ENCODE peak calls at places on chromosomes 5 and 9, in nine cellular contexts. One of them, this sample, is unnamed. For H3K4me1, the result is how much of the 10 kb centered on the place peaks cover.

GRCh38 chr9:79215819-79216218 is 355.9 kb upstream of the TLE4 start:
- DNase-seq in A549: no peak
- DNase-seq in left ventricle myocardium inferior: no peak
- DNase-seq in heart left ventricle: no peak
- DNase-seq in SJSA1: no peak
- DNase-seq in iPS DF 6.9: no peak
- DNase-seq in mammary epithelial cell: no peak
- DNase-seq in hepatocyte: no peak
- DNase-seq in mucosa of descending colon: no peak
- DNase-seq in this sample: no peak

GRCh38 chr5:65209341-65209740 is 272.4 kb downstream of the ADAMTS6 start:
- DNase-seq in A549: no peak
- DNase-seq in left ventricle myocardium inferior: no peak
- DNase-seq in heart left ventricle: no peak
- DNase-seq in SJSA1: peak
- DNase-seq in iPS DF 6.9: no peak
- DNase-seq in mammary epithelial cell: peak
- DNase-seq in hepatocyte: no peak
- DNase-seq in mucosa of descending colon: no peak
- DNase-seq in this sample: no peak

GRCh38 chr9:131706608-131706970 is 33.3 kb downstream of the RAPGEF1 start:
- DNase-seq in A549: no peak
- DNase-seq in left ventricle myocardium inferior: no peak
- DNase-seq in heart left ventricle: no peak
- DNase-seq in SJSA1: no peak
- DNase-seq in iPS DF 6.9: no peak
- DNase-seq in mammary epithelial cell: no peak
- DNase-seq in hepatocyte: no peak
- DNase-seq in mucosa of descending colon: peak
- DNase-seq in this sample: no peak

GRCh38 chr9:129330711-129331279 is 152.7 kb upstream of the IER5L start:
- DNase-seq in A549: no peak
- DNase-seq in left ventricle myocardium inferior: no peak
- DNase-seq in heart left ventricle: no peak
- DNase-seq in SJSA1: no peak
- DNase-seq in iPS DF 6.9: no peak
- DNase-seq in mammary epithelial cell: no peak
- DNase-seq in hepatocyte: no peak
- DNase-seq in mucosa of descending colon: no peak
- DNase-seq in this sample: no peak

GRCh38 chr9:16721972-16722371 is 148.5 kb downstream of the BNC2 start:
- DNase-seq in A549: no peak
- DNase-seq in left ventricle myocardium inferior: peak
- DNase-seq in heart left ventricle: peak
- DNase-seq in SJSA1: peak
- DNase-seq in iPS DF 6.9: no peak
- DNase-seq in mammary epithelial cell: no peak
- DNase-seq in hepatocyte: peak
- DNase-seq in mucosa of descending colon: peak
- DNase-seq in this sample: no peak

GRCh38 chr5:170020423-170020822 is 40.1 kb upstream of the INSYN2B start:
- DNase-seq in A549: no peak
- DNase-seq in left ventricle myocardium inferior: no peak
- DNase-seq in heart left ventricle: no peak
- DNase-seq in SJSA1: no peak
- DNase-seq in iPS DF 6.9: no peak
- DNase-seq in mammary epithelial cell: no peak
- DNase-seq in hepatocyte: no peak
- DNase-seq in mucosa of descending colon: no peak
- DNase-seq in this sample: no peak

GRCh38 chr5:114957384-114957783 is 212.3 kb downstream of the TRIM36 start:
- DNase-seq in A549: no peak
- DNase-seq in left ventricle myocardium inferior: no peak
- DNase-seq in heart left ventricle: no peak
- DNase-seq in SJSA1: no peak
- DNase-seq in iPS DF 6.9: no peak
- DNase-seq in mammary epithelial cell: no peak
- DNase-seq in hepatocyte: no peak
- DNase-seq in mucosa of descending colon: no peak
- DNase-seq in this sample: no peak

GRCh38 chr9:18604971-18605370 is 131.0 kb downstream of the ADAMTSL1 start:
- DNase-seq in A549: no peak
- DNase-seq in left ventricle myocardium inferior: no peak
- DNase-seq in heart left ventricle: no peak
- DNase-seq in SJSA1: no peak
- DNase-seq in iPS DF 6.9: no peak
- DNase-seq in mammary epithelial cell: no peak
- DNase-seq in hepatocyte: no peak
- DNase-seq in mucosa of descending colon: no peak
- DNase-seq in this sample: no peak

GRCh38 chr9:89593776-89594427 is 10.9 kb upstream of the GADD45G start:
- DNase-seq in A549: peak
- DNase-seq in left ventricle myocardium inferior: peak
- DNase-seq in heart left ventricle: no peak
- DNase-seq in SJSA1: peak
- DNase-seq in iPS DF 6.9: no peak
- DNase-seq in mammary epithelial cell: peak
- DNase-seq in hepatocyte: peak
- DNase-seq in mucosa of descending colon: peak
- DNase-seq in this sample: peak

GRCh38 chr5:109404428-109404960 is 5.3 kb downstream of the PJA2 start:
- DNase-seq in A549: no peak
- DNase-seq in left ventricle myocardium inferior: no peak
- DNase-seq in heart left ventricle: no peak
- DNase-seq in SJSA1: no peak
- DNase-seq in iPS DF 6.9: no peak
- DNase-seq in mammary epithelial cell: no peak
- DNase-seq in hepatocyte: no peak
- DNase-seq in mucosa of descending colon: no peak
- DNase-seq in this sample: no peak

GRCh38 chr5:109403469-109403868 is 6.3 kb downstream of the PJA2 start:
- DNase-seq in A549: no peak
- DNase-seq in left ventricle myocardium inferior: no peak
- DNase-seq in heart left ventricle: no peak
- DNase-seq in SJSA1: no peak
- DNase-seq in iPS DF 6.9: no peak
- DNase-seq in mammary epithelial cell: no peak
- DNase-seq in hepatocyte: no peak
- DNase-seq in mucosa of descending colon: no peak
- DNase-seq in this sample: no peak

GRCh38 chr5:109394806-109395205 is 15.0 kb downstream of the PJA2 start:
- DNase-seq in A549: no peak
- DNase-seq in left ventricle myocardium inferior: no peak
- DNase-seq in heart left ventricle: no peak
- DNase-seq in SJSA1: no peak
- DNase-seq in iPS DF 6.9: no peak
- DNase-seq in mammary epithelial cell: no peak
- DNase-seq in hepatocyte: no peak
- DNase-seq in mucosa of descending colon: no peak
- DNase-seq in this sample: no peak

GRCh38 chr5:109396965-109397364 is 12.8 kb downstream of the PJA2 start:
- DNase-seq in A549: no peak
- DNase-seq in left ventricle myocardium inferior: no peak
- DNase-seq in heart left ventricle: no peak
- DNase-seq in SJSA1: no peak
- DNase-seq in iPS DF 6.9: no peak
- DNase-seq in mammary epithelial cell: no peak
- DNase-seq in hepatocyte: no peak
- DNase-seq in mucosa of descending colon: no peak
- DNase-seq in this sample: no peak

DNA sequence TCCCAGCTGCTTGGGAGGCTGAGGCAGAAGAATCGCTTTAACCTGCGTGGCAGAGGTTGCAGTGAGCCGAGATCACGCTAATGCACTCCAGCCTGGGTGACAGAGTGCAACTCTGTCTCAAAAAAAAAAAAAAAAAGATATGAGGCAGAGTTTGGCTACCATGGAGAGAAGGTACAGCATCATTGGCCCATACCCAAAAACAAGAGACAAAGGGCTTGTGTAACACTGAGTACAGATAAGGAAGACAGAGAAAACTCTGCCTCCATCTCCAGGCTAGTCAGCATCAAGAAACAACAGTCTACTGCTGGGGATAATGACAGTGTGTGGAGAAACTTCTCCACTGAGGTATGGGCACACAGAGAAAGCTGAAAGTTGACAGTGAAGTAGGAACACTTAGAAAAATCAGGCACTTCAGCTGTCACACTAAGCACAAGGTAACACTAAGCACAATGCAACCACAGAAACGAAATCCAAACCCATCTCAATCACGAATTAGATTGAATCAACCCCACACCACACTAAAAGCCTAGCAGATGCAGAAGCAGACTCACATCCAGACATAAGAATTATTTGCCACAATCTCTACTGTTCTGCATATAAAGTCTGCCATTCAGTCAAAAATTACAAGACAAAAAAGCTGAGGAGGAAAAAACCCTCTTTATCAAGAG is 10.5 kb downstream of the PJA2 start:
- DNase-seq in A549: no peak
- DNase-seq in left ventricle myocardium inferior: no peak
- DNase-seq in heart left ventricle: no peak
- DNase-seq in SJSA1: no peak
- DNase-seq in iPS DF 6.9: no peak
- DNase-seq in mammary epithelial cell: no peak
- DNase-seq in hepatocyte: no peak
- DNase-seq in mucosa of descending colon: no peak
- DNase-seq in this sample: no peak
- H3K4me1 ChIP-seq in A549: under half
- H3K4me1 ChIP-seq in left ventricle myocardium inferior: half or more
- H3K4me1 ChIP-seq in heart left ventricle: half or more
- H3K4me1 ChIP-seq in SJSA1: under half
- H3K4me1 ChIP-seq in iPS DF 6.9: under half
- H3K4me1 ChIP-seq in mammary epithelial cell: under half
- H3K4me1 ChIP-seq in hepatocyte: under half
- H3K4me1 ChIP-seq in mucosa of descending colon: under half
- H3K4me1 ChIP-seq in this sample: under half

GRCh38 chr9:33159058-33159759 is 7.9 kb downstream of the B4GALT1 start:
- DNase-seq in A549: no peak
- DNase-seq in left ventricle myocardium inferior: peak
- DNase-seq in heart left ventricle: peak
- DNase-seq in SJSA1: peak
- DNase-seq in iPS DF 6.9: no peak
- DNase-seq in mammary epithelial cell: peak
- DNase-seq in hepatocyte: peak
- DNase-seq in mucosa of descending colon: peak
- DNase-seq in this sample: peak
- H3K4me1 ChIP-seq in A549: half or more
- H3K4me1 ChIP-seq in left ventricle myocardium inferior: half or more
- H3K4me1 ChIP-seq in heart left ventricle: half or more
- H3K4me1 ChIP-seq in SJSA1: under half
- H3K4me1 ChIP-seq in iPS DF 6.9: under half
- H3K4me1 ChIP-seq in mammary epithelial cell: half or more
- H3K4me1 ChIP-seq in hepatocyte: half or more
- H3K4me1 ChIP-seq in mucosa of descending colon: half or more
- H3K4me1 ChIP-seq in this sample: half or more

GRCh38 chr5:124643306-124643705 is 103.1 kb downstream of the ZNF608 start:
- DNase-seq in A549: no peak
- DNase-seq in left ventricle myocardium inferior: no peak
- DNase-seq in heart left ventricle: no peak
- DNase-seq in SJSA1: no peak
- DNase-seq in iPS DF 6.9: no peak
- DNase-seq in mammary epithelial cell: no peak
- DNase-seq in hepatocyte: no peak
- DNase-seq in mucosa of descending colon: no peak
- DNase-seq in this sample: no peak

GRCh38 chr5:124645396-124645795 is 101.0 kb downstream of the ZNF608 start:
- DNase-seq in A549: no peak
- DNase-seq in left ventricle myocardium inferior: no peak
- DNase-seq in heart left ventricle: no peak
- DNase-seq in SJSA1: no peak
- DNase-seq in iPS DF 6.9: no peak
- DNase-seq in mammary epithelial cell: peak
- DNase-seq in hepatocyte: no peak
- DNase-seq in mucosa of descending colon: no peak
- DNase-seq in this sample: no peak

GRCh38 chr5:124642148-124642547 is 104.3 kb downstream of the ZNF608 start:
- DNase-seq in A549: no peak
- DNase-seq in left ventricle myocardium inferior: no peak
- DNase-seq in heart left ventricle: no peak
- DNase-seq in SJSA1: no peak
- DNase-seq in iPS DF 6.9: no peak
- DNase-seq in mammary epithelial cell: no peak
- DNase-seq in hepatocyte: no peak
- DNase-seq in mucosa of descending colon: no peak
- DNase-seq in this sample: no peak

GRCh38 chr5:124644138-124644537 is 102.3 kb downstream of the ZNF608 start:
- DNase-seq in A549: no peak
- DNase-seq in left ventricle myocardium inferior: no peak
- DNase-seq in heart left ventricle: no peak
- DNase-seq in SJSA1: no peak
- DNase-seq in iPS DF 6.9: no peak
- DNase-seq in mammary epithelial cell: no peak
- DNase-seq in hepatocyte: no peak
- DNase-seq in mucosa of descending colon: no peak
- DNase-seq in this sample: no peak

DNA sequence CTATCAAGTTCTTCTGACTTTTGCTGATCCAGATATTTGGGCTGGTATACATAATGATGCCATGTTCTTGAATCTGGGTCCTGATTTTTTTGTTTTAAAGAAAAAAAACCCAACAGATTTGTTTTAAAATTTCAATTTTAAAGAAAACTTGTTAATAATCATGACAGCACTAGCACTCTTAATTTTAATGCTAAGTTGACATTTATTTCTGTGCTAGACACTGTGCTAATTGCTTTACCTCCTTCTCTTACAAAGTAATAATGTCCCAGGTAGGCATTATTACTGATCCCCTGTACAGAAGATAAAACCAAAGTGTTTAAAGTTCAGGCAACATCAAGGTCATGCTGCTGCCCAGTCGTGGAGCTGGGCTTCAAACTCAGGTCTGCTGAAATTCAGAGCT is 101.9 kb downstream of the ZNF608 start:
- DNase-seq in A549: no peak
- DNase-seq in left ventricle myocardium inferior: no peak
- DNase-seq in heart left ventricle: no peak
- DNase-seq in SJSA1: no peak
- DNase-seq in iPS DF 6.9: no peak
- DNase-seq in mammary epithelial cell: no peak
- DNase-seq in hepatocyte: no peak
- DNase-seq in mucosa of descending colon: no peak
- DNase-seq in this sample: no peak
- H3K4me1 ChIP-seq in A549: under half
- H3K4me1 ChIP-seq in left ventricle myocardium inferior: under half
- H3K4me1 ChIP-seq in heart left ventricle: under half
- H3K4me1 ChIP-seq in SJSA1: under half
- H3K4me1 ChIP-seq in iPS DF 6.9: under half
- H3K4me1 ChIP-seq in mammary epithelial cell: under half
- H3K4me1 ChIP-seq in hepatocyte: under half
- H3K4me1 ChIP-seq in mucosa of descending colon: under half
- H3K4me1 ChIP-seq in this sample: under half

DNA sequence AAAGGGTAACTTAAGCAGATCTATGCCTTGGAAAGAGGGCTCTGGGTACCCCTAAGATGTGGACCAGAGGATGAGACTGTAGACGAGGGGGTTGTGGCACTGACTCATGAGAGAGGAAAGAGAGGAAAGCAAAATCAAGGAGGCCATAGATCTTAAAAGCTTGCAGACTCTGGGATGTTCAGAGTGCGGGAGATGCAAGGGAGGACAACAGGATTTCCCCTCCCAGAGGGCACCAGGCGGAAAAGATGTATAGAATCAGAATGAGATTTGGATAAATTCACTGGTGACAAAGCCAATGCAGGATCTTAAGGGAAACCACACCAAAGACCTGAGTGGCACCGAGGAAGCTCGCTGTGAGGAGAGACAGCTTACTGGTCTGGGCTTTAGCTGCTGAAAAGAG is 27.1 kb downstream of the HRH2 start:
- DNase-seq in A549: no peak
- DNase-seq in left ventricle myocardium inferior: no peak
- DNase-seq in heart left ventricle: no peak
- DNase-seq in SJSA1: no peak
- DNase-seq in iPS DF 6.9: no peak
- DNase-seq in mammary epithelial cell: no peak
- DNase-seq in hepatocyte: no peak
- DNase-seq in mucosa of descending colon: no peak
- DNase-seq in this sample: no peak
- H3K4me1 ChIP-seq in A549: under half
- H3K4me1 ChIP-seq in left ventricle myocardium inferior: half or more
- H3K4me1 ChIP-seq in heart left ventricle: half or more
- H3K4me1 ChIP-seq in SJSA1: under half
- H3K4me1 ChIP-seq in iPS DF 6.9: under half
- H3K4me1 ChIP-seq in mammary epithelial cell: under half
- H3K4me1 ChIP-seq in hepatocyte: under half
- H3K4me1 ChIP-seq in mucosa of descending colon: under half
- H3K4me1 ChIP-seq in this sample: under half